ENCODE peak calls at places on chromosomes 6 and 20, in four cellular contexts. One of them, this sample, is unnamed.

GRCh38 chr20:33419140-33419974 is 18.0 kb upstream of the CDK5RAP1 start:
- DNase-seq in SK-N-SH: peak
- DNase-seq in HepG2: no peak
- DNase-seq in GM12878: no peak
- DNase-seq in this sample: no peak

GRCh38 chr20:24275946-24276705 is 193.3 kb upstream of the SYNDIG1 start:
- DNase-seq in SK-N-SH: no peak
- DNase-seq in HepG2: no peak
- DNase-seq in GM12878: no peak
- DNase-seq in this sample: no peak

GRCh38 chr6:35247642-35248231 is 11.8 kb upstream of the ZNF76 start:
- DNase-seq in SK-N-SH: no peak
- DNase-seq in HepG2: no peak
- DNase-seq in GM12878: peak
- DNase-seq in this sample: no peak

GRCh38 chr6:141056945-141057635 is 1075.6 kb upstream of the GJE1 start:
- DNase-seq in SK-N-SH: no peak
- DNase-seq in HepG2: no peak
- DNase-seq in GM12878: no peak
- DNase-seq in this sample: no peak

GRCh38 chr20:52269926-52270325 is 78.3 kb upstream of the ZFP64 start:
- DNase-seq in SK-N-SH: no peak
- DNase-seq in HepG2: no peak
- DNase-seq in GM12878: no peak
- DNase-seq in this sample: no peak

GRCh38 chr6:82521369-82521768 is 157.8 kb downstream of the TPBG start:
- DNase-seq in SK-N-SH: no peak
- DNase-seq in HepG2: no peak
- DNase-seq in GM12878: no peak
- DNase-seq in this sample: no peak

GRCh38 chr20:32468860-32469259 is 110.7 kb downstream of the ASXL1 start:
- DNase-seq in SK-N-SH: no peak
- DNase-seq in HepG2: no peak
- DNase-seq in GM12878: no peak
- DNase-seq in this sample: no peak

GRCh38 chr6:151389640-151390275 is 1.6 kb downstream of the ZBTB2 start:
- DNase-seq in SK-N-SH: peak
- DNase-seq in HepG2: peak
- DNase-seq in GM12878: no peak
- DNase-seq in this sample: no peak

GRCh38 chr20:35145141-35145564 is 2.0 kb downstream of the EDEM2 start:
- DNase-seq in SK-N-SH: peak
- DNase-seq in HepG2: peak
- DNase-seq in GM12878: peak
- DNase-seq in this sample: peak

GRCh38 chr20:32519367-32519730 is 65.8 kb downstream of the NOL4L start:
- DNase-seq in SK-N-SH: no peak
- DNase-seq in HepG2: no peak
- DNase-seq in GM12878: no peak
- DNase-seq in this sample: no peak

GRCh38 chr6:16639689-16640480 is 121.4 kb downstream of the ATXN1 start:
- DNase-seq in SK-N-SH: no peak
- DNase-seq in HepG2: no peak
- DNase-seq in GM12878: no peak
- DNase-seq in this sample: peak

GRCh38 chr6:127630800-127631199 is 53.8 kb downstream of the C6orf58 start:
- DNase-seq in SK-N-SH: no peak
- DNase-seq in HepG2: no peak
- DNase-seq in GM12878: no peak
- DNase-seq in this sample: no peak

GRCh38 chr6:16624631-16625299 is 136.5 kb downstream of the ATXN1 start:
- DNase-seq in SK-N-SH: no peak
- DNase-seq in HepG2: no peak
- DNase-seq in GM12878: no peak
- DNase-seq in this sample: no peak

DNA sequence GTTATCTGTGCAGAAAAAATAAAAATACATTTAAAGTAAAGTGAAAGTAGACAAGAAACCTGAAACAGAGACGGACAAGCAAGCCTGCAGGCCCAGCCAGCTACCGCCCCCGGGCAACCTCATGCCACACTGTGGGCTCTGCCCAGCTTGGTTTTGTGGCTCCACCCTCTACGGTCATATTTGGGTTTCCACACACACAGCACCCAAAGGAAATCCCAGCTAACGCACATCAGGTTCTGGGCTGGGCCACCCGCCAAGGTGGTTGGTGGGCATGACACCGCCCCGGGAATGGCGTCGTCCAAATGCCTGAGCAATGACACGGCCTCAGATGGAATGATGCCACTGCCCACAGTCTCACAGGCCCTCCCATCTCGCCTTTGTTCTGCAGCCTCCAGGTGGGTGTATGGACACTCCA is 22.9 kb downstream of the FAM110A start:
- DNase-seq in SK-N-SH: no peak
- DNase-seq in HepG2: no peak
- DNase-seq in GM12878: no peak
- DNase-seq in this sample: peak
- TF ChIP-seq PBX3 in SK-N-SH: peak
- TF ChIP-seq PBX3 in HepG2: no peak
- TF ChIP-seq PBX3 in GM12878: no peak
- TF ChIP-seq PBX3 in this sample: no peak

GRCh38 chr20:17874271-17875105 is 94.1 kb downstream of the SNX5 start:
- DNase-seq in SK-N-SH: no peak
- DNase-seq in HepG2: no peak
- DNase-seq in GM12878: no peak
- DNase-seq in this sample: no peak
- TF ChIP-seq CTCF in SK-N-SH: no peak
- TF ChIP-seq CTCF in HepG2: no peak
- TF ChIP-seq CTCF in GM12878: no peak
- TF ChIP-seq CTCF in this sample: no peak

GRCh38 chr6:110180228-110181008 is at the start of gene CDC40:
- DNase-seq in SK-N-SH: peak
- DNase-seq in HepG2: peak
- DNase-seq in GM12878: no peak
- DNase-seq in this sample: no peak
- TF ChIP-seq PBX3 in SK-N-SH: no peak
- TF ChIP-seq PBX3 in HepG2: no peak
- TF ChIP-seq PBX3 in GM12878: no peak
- TF ChIP-seq PBX3 in this sample: no peak

GRCh38 chr6:43669050-43669921 is 18.3 kb downstream of the MRPS18A start:
- DNase-seq in SK-N-SH: peak
- DNase-seq in HepG2: no peak
- DNase-seq in GM12878: no peak
- DNase-seq in this sample: no peak
- TF ChIP-seq CTCF in SK-N-SH: no peak
- TF ChIP-seq CTCF in HepG2: no peak
- TF ChIP-seq CTCF in GM12878: no peak
- TF ChIP-seq CTCF in this sample: no peak

This sample was measured in A549.